ENCODE peak calls at places on chromosomes 3 and 15, in six cellular contexts. L is cardiac muscle cell, F is fibroblast of gingiva, X is endothelial cell, O is RPMI8226, K is T-helper 2 cell. J is an unnamed sample.

GRCh38 chr3:123338620-123339061 is 110.2 kb downstream of the ADCY5 start:
- DNase-seq in K (no peak), F (no peak), L (no peak), O (no peak), X (no peak), J (no peak)

GRCh38 chr3:52200981-52201679 is 3.2 kb downstream of the ALAS1 start:
- DNase-seq in K (no peak), F (peak), X (no peak), O (no peak), L (no peak), J (no peak)

GRCh38 chr3:21754839-21755238 is 3.8 kb upstream of the ZNF385D start:
- DNase-seq in K (no peak), L (no peak), X (no peak), F (no peak), O (no peak), J (peak)

GRCh38 chr3:127772776-127773751 is 49.3 kb downstream of the MGLL start:
- DNase-seq in X (no peak), F (no peak), L (no peak), K (no peak), O (no peak), J (no peak)

GRCh38 chr3:64766463-64766862 is 78.7 kb upstream of the ADAMTS9 start:
- DNase-seq in L (peak), K (no peak), F (no peak), X (no peak), O (no peak), J (no peak)

GRCh38 chr3:9209777-9210176 is 39.7 kb downstream of the SRGAP3 start:
- DNase-seq in F (no peak), K (no peak), O (no peak), L (no peak), X (no peak), J (no peak)

GRCh38 chr3:138440596-138440995 is 6.2 kb downstream of the ESYT3 start:
- DNase-seq in L (peak), K (no peak), O (no peak), X (no peak), F (no peak), J (no peak)

GRCh38 chr15:72037321-72037720 is 80.6 kb downstream of the MYO9A start:
- DNase-seq in O (no peak), F (no peak), L (no peak), K (no peak), X (no peak), J (no peak)

GRCh38 chr3:58141766-58142345 is 68.9 kb downstream of the DNASE1L3 start:
- DNase-seq in O (no peak), X (no peak), F (no peak), L (no peak), K (no peak), J (peak)